ENCODE peak calls at places on chromosome X, in nine cellular contexts. V is endothelial cell, F is tibial artery, R is fibroblast of lung, J is HL-60, U is cardiac muscle cell, O is stomach, M is colonic mucosa, W is natural killer cell. N is an unnamed sample.

GRCh38 chrX:115952417-115953092 is 218.0 kb upstream of the AGTR2 start:
- DNase-seq in V (no peak), F (no peak), R (no peak), J (no peak), U (no peak), O (no peak), M (no peak), W (no peak), N (no peak)

GRCh38 chrX:38675856-38676255 is 114.5 kb downstream of the TSPAN7 start:
- DNase-seq in V (no peak), F (no peak), R (no peak), J (no peak), U (no peak), O (no peak), M (no peak), W (no peak), N (no peak)

GRCh38 chrX:1877780-1878179 is 262.9 kb downstream of the ASMT start:
- DNase-seq in V (no peak), F (no peak), R (no peak), J (no peak), U (no peak), O (no peak), M (no peak), W (no peak), N (no peak)

GRCh38 chrX:103063191-103063845 is 653 bp downstream of the BEX1 start:
- DNase-seq in V (peak), F (no peak), R (peak), J (peak), U (peak), O (no peak), M (no peak), W (no peak), N (peak)

GRCh38 chrX:56783450-56783831 is 54.4 kb downstream of the NBDY start:
- DNase-seq in V (no peak), F (no peak), R (no peak), J (peak), U (no peak), O (peak), M (peak), W (no peak), N (no peak)

GRCh38 chrX:149453030-149453429 is 52.1 kb downstream of the IDS start:
- DNase-seq in V (no peak), F (no peak), R (peak), J (no peak), U (no peak), O (no peak), M (no peak), W (no peak), N (no peak)

GRCh38 chrX:131895807-131896206 is 127.3 kb upstream of the STK26 start:
- DNase-seq in V (no peak), F (no peak), R (no peak), J (no peak), U (no peak), O (no peak), M (no peak), W (no peak), N (no peak)

GRCh38 chrX:69298466-69299140 is 133.3 kb upstream of the PJA1 start:
- DNase-seq in V (no peak), F (no peak), R (no peak), J (no peak), U (no peak), O (no peak), M (no peak), W (no peak), N (no peak)

GRCh38 chrX:27966955-27967354 is 14.3 kb downstream of the DCAF8L1 start:
- DNase-seq in V (no peak), F (no peak), R (peak), J (no peak), U (no peak), O (no peak), M (peak), W (no peak), N (no peak)

GRCh38 chrX:153539171-153539978 is 21.9 kb downstream of the ATP2B3 start:
- DNase-seq in V (peak), F (peak), R (peak), J (peak), U (peak), O (peak), M (peak), W (peak), N (peak)

GRCh38 chrX:7068939-7069367 is 78.6 kb upstream of the STS start:
- DNase-seq in V (peak), F (no peak), R (no peak), J (no peak), U (peak), O (no peak), M (no peak), W (no peak), N (peak)

GRCh38 chrX:119272882-119273806 is 37.1 kb downstream of the PGRMC1 start:
- DNase-seq in V (peak), F (no peak), R (peak), J (no peak), U (peak), O (peak), M (peak), W (peak), N (peak)

GRCh38 chrX:31356501-31357263 is 284.8 kb upstream of the FTHL17 start:
- DNase-seq in V (no peak), F (no peak), R (no peak), J (no peak), U (no peak), O (no peak), M (no peak), W (no peak), N (no peak)

GRCh38 chrX:138128025-138128671 is 562.2 kb downstream of the ZIC3 start:
- DNase-seq in V (peak), F (no peak), R (peak), J (peak), U (peak), O (no peak), M (peak), W (no peak), N (no peak)

GRCh38 chrX:2691543-2692220 is 587 bp downstream of the CD99 start:
- DNase-seq in V (peak), F (peak), R (peak), J (peak), U (peak), O (peak), M (peak), W (no peak), N (no peak)

GRCh38 chrX:101550825-101551767 is 749 bp downstream of the ARMCX1 start:
- DNase-seq in V (peak), F (peak), R (peak), J (no peak), U (peak), O (no peak), M (peak), W (no peak), N (peak)

GRCh38 chrX:120426599-120426998 is 42.5 kb downstream of the LAMP2 start:
- DNase-seq in V (no peak), F (no peak), R (peak), J (no peak), U (no peak), O (no peak), M (no peak), W (no peak), N (no peak)

GRCh38 chrX:47643926-47644325 is 6.4 kb downstream of the ELK1 start:
- DNase-seq in V (no peak), F (no peak), R (peak), J (peak), U (peak), O (no peak), M (no peak), W (no peak), N (no peak)

GRCh38 chrX:71107762-71108360 is 1.3 kb upstream of the CXorf65 start:
- DNase-seq in V (no peak), F (no peak), R (no peak), J (peak), U (peak), O (no peak), M (no peak), W (no peak), N (no peak)

GRCh38 chrX:1593286-1594271 is 2.2 kb downstream of the AKAP17A start:
- DNase-seq in V (no peak), F (no peak), R (no peak), J (no peak), U (no peak), O (peak), M (no peak), W (peak), N (no peak)

GRCh38 chrX:150495496-150495895 is 72.9 kb upstream of the MTM1 start:
- DNase-seq in V (no peak), F (no peak), R (no peak), J (no peak), U (no peak), O (no peak), M (no peak), W (no peak), N (no peak)

GRCh38 chrX:150503898-150504219 is 64.6 kb upstream of the MTM1 start:
- DNase-seq in V (no peak), F (no peak), R (no peak), J (no peak), U (no peak), O (peak), M (peak), W (no peak), N (no peak)

GRCh38 chrX:150502979-150503897 is 65.2 kb upstream of the MTM1 start:
- DNase-seq in V (no peak), F (no peak), R (no peak), J (no peak), U (no peak), O (no peak), M (no peak), W (no peak), N (no peak)

GRCh38 chrX:150502091-150502490 is 66.3 kb upstream of the MTM1 start:
- DNase-seq in V (no peak), F (no peak), R (no peak), J (no peak), U (no peak), O (no peak), M (no peak), W (no peak), N (no peak)

GRCh38 chrX:150499240-150499639 is 69.2 kb upstream of the MTM1 start:
- DNase-seq in V (no peak), F (no peak), R (no peak), J (no peak), U (no peak), O (no peak), M (no peak), W (no peak), N (no peak)
- TF ChIP-seq CTCF in V (no peak), F (no peak), R (no peak), J (no peak), U (no peak), O (no peak), M (no peak), W (no peak), N (no peak)

GRCh38 chrX:68147848-68148247 is 285.4 kb downstream of the OPHN1 start:
- DNase-seq in V (no peak), F (no peak), R (no peak), J (no peak), U (no peak), O (no peak), M (no peak), W (no peak), N (no peak)

DNA sequence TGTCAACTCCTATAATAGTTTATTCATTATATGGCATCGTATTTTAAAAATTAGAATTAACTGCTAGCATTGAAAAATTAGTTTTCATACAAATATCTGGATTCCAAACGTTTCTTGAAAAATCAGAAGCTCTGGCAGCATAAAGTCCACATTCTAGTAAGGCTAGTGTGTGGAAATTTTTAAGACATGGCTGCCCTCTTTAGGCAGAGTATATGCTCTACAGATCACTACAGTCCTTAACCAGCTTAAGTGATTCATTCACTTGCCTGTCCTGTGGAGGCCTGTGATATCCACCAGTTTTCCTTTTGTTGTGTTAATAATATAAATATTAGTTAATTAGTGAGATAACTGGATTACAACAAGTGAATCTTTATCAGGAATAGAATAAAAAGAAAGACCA is 287.2 kb downstream of the OPHN1 start:
- DNase-seq in V (no peak), F (no peak), R (peak), J (peak), U (peak), O (no peak), M (no peak), W (no peak), N (no peak)
- TF ChIP-seq CTCF in V (no peak), F (peak), R (peak), J (peak), U (peak), O (no peak), M (peak), W (no peak), N (no peak)

DNA sequence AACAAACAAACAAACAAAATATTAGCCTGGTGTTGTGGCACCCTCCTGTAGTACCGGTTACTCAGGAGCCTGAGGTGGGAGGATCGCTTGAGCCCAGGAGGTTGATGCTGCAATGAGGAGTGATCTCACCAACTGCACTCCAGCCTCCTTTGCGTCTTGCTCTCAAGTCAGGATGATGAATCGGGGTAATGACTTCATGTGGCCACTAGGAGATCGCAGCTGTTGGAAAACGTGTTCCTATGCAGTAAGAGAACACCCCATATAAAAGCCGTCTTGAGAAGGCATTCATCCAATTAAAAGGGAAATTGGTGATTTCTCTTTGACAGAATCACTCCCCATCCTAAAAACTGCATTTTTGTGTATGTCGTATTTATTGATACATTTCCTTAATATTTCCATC is 6.9 kb downstream of the CCNB3 start:
- DNase-seq in V (peak), F (no peak), R (peak), J (peak), U (no peak), O (no peak), M (no peak), W (no peak), N (no peak)
- TF ChIP-seq CTCF in V (peak), F (no peak), R (peak), J (peak), U (peak), O (no peak), M (peak), W (no peak), N (peak)

DNA sequence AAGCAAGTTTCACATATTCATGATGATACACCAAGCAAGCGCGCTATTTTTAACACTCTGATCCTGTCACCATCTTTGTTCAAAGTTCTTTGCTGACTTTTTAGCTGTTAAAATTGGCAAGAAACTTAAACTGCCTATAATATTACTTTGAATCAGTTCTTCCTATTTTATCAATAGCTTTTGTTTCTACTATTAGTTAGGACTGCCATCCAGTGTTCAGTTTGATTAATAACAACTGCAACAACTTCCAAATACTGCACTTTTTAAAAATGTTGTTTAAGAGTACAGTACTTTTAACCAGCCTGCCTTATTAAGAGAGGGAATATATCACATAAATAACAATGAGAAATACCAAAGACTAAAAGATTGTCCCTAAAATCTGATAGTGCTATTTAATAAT is 614.3 kb downstream of the FAM133A start:
- DNase-seq in V (no peak), F (no peak), R (no peak), J (no peak), U (no peak), O (no peak), M (no peak), W (no peak), N (no peak)
- TF ChIP-seq CTCF in V (no peak), F (no peak), R (no peak), J (no peak), U (no peak), O (no peak), M (no peak), W (no peak), N (no peak)

GRCh38 chrX:123282241-123282640 is 98.2 kb downstream of the GRIA3 start:
- DNase-seq in V (no peak), F (no peak), R (no peak), J (no peak), U (no peak), O (no peak), M (no peak), W (no peak), N (no peak)
- TF ChIP-seq CTCF in V (no peak), F (no peak), R (no peak), J (no peak), U (no peak), O (no peak), M (no peak), W (no peak), N (no peak)

GRCh38 chrX:22081475-22082092 is 49.5 kb downstream of the PHEX start:
- DNase-seq in V (peak), F (no peak), R (peak), J (peak), U (peak), O (peak), M (peak), W (peak), N (peak)
- TF ChIP-seq CTCF in V (peak), F (peak), R (peak), J (peak), U (peak), O (peak), M (peak), W (peak), N (peak)

N was measured in glutamatergic neuron.